ENCODE peak calls at places on chromosomes 3 and 15, in seven cellular contexts. H is prostate gland, X is astrocyte of the cerebellum, N is lower leg skin, O is retinal pigment epithelial cell, C is heart left ventricle, Z is IMR-90. P is an unnamed sample.

GRCh38 chr15:97196066-97197027 is 764.2 kb upstream of the ARRDC4 start:
- DNase-seq in H (no peak), X (no peak), N (no peak), O (no peak), C (no peak), Z (no peak), P (no peak)

GRCh38 chr15:97087337-97087736 is 756.8 kb downstream of the NR2F2 start:
- DNase-seq in H (no peak), X (no peak), N (no peak), O (no peak), C (no peak), Z (no peak), P (no peak)

GRCh38 chr15:78315686-78316085 is 16.3 kb upstream of the SKIC8 start:
- DNase-seq in H (no peak), X (no peak), N (no peak), O (no peak), C (peak; percentile 12), Z (no peak), P (no peak)

GRCh38 chr15:34514251-34514760 is 69.1 kb downstream of the GOLGA8B start:
- DNase-seq in H (peak; percentile 14), X (no peak), N (no peak), O (peak; percentile 2), C (peak; percentile 45), Z (no peak), P (no peak)

GRCh38 chr15:78109156-78109555 is 16.8 kb downstream of the SH2D7 start:
- DNase-seq in H (no peak), X (no peak), N (no peak), O (no peak), C (no peak), Z (no peak), P (no peak)

GRCh38 chr3:194134231-194134756 is 1.7 kb upstream of the HES1 start:
- DNase-seq in H (peak; percentile 63), X (no peak), N (peak; percentile 72), O (no peak), C (peak; percentile 83), Z (no peak), P (no peak)

GRCh38 chr15:89898628-89899302 is 5.0 kb upstream of the AP3S2 start:
- DNase-seq in H (peak; percentile 50), X (peak; percentile 26), N (no peak), O (no peak), C (no peak), Z (peak; percentile 47), P (no peak)

GRCh38 chr3:17714473-17714872 is 28.0 kb downstream of the TBC1D5 start:
- DNase-seq in H (no peak), X (no peak), N (no peak), O (no peak), C (no peak), Z (no peak), P (no peak)

GRCh38 chr15:49343546-49343945 is 79.5 kb upstream of the FGF7 start:
- DNase-seq in H (no peak), X (no peak), N (no peak), O (no peak), C (no peak), Z (no peak), P (no peak)

GRCh38 chr3:161296814-161297213 is 74.5 kb downstream of the SPTSSB start:
- DNase-seq in H (no peak), X (no peak), N (no peak), O (no peak), C (no peak), Z (no peak), P (no peak)

GRCh38 chr3:115819785-115820384 is 196.6 kb downstream of the GAP43 start:
- DNase-seq in H (peak; percentile 70), X (peak; percentile 90), N (peak; percentile 75), O (no peak), C (peak; percentile 51), Z (peak; percentile 90), P (peak; percentile 56)

GRCh38 chr15:51327081-51327480 is 11.3 kb downstream of the CYP19A1 start:
- DNase-seq in H (no peak), X (no peak), N (no peak), O (no peak), C (no peak), Z (no peak), P (no peak)

GRCh38 chr3:44624696-44625528 is at the start of gene ZNF197:
- DNase-seq in H (peak; percentile 71), X (peak; percentile 71), N (peak; percentile 85), O (peak; percentile 53), C (peak; percentile 92), Z (peak; percentile 90), P (peak; percentile 72)

GRCh38 chr3:30186741-30187219 is 419.6 kb upstream of the TGFBR2 start:
- DNase-seq in H (no peak), X (no peak), N (no peak), O (no peak), C (peak; percentile 40), Z (no peak), P (no peak)

GRCh38 chr3:3172627-3173026 is 6.9 kb downstream of the CRBN start:
- DNase-seq in H (no peak), X (no peak), N (no peak), O (no peak), C (no peak), Z (no peak), P (no peak)
- TF ChIP-seq CTCF in H (no peak), X (no peak), N (no peak), O (no peak), C (no peak), Z (no peak), P (no peak)

GRCh38 chr3:9809615-9810356 is at the start of gene TTLL3:
- DNase-seq in H (peak; percentile 54), X (no peak), N (peak; percentile 72), O (no peak), C (peak; percentile 79), Z (peak; percentile 36), P (no peak)

GRCh38 chr3:9810846-9811245 is 784 bp downstream of the TTLL3 start:
- DNase-seq in H (no peak), X (no peak), N (no peak), O (no peak), C (no peak), Z (no peak), P (no peak)

GRCh38 chr3:9809239-9809614 is 835 bp upstream of the TTLL3 start:
- DNase-seq in H (no peak), X (no peak), N (no peak), O (no peak), C (no peak), Z (no peak), P (no peak)

GRCh38 chr3:9808345-9809037 is 1.6 kb upstream of the TTLL3 start:
- DNase-seq in H (no peak), X (no peak), N (no peak), O (no peak), C (no peak), Z (peak; percentile 43), P (no peak)

DNA sequence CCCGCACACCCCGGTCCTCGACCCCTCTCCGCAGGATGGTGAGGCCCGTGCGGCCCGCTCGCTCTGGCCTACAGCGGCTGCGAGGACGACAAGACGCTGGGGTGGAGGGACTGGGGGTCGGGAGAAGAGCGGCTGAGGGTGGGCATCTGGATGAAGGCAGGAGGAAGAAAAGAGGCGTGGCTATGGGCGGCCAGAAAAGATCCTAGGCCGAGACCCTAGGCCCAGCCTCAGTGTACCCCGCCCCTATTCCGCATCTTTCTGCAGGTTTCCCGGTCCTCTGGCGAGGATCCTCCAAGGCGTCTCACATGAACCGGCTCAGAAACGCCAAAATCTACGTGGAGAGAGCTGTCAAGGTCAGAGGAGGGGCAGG is 280 bp downstream of the TTLL3 start:
- DNase-seq in H (no peak), X (no peak), N (no peak), O (no peak), C (no peak), Z (no peak), P (no peak)
- H3K4me3 ChIP-seq in H (peak overlapping the region; percentile 60), X (peak overlapping the region; percentile 47), N (peak overlapping the region; percentile 48), O (peak overlapping the region; percentile 57), C (peak overlapping the region; percentile 69), Z (peak overlapping the region; percentile 46), P (peak overlapping the region; percentile 62)

DNA sequence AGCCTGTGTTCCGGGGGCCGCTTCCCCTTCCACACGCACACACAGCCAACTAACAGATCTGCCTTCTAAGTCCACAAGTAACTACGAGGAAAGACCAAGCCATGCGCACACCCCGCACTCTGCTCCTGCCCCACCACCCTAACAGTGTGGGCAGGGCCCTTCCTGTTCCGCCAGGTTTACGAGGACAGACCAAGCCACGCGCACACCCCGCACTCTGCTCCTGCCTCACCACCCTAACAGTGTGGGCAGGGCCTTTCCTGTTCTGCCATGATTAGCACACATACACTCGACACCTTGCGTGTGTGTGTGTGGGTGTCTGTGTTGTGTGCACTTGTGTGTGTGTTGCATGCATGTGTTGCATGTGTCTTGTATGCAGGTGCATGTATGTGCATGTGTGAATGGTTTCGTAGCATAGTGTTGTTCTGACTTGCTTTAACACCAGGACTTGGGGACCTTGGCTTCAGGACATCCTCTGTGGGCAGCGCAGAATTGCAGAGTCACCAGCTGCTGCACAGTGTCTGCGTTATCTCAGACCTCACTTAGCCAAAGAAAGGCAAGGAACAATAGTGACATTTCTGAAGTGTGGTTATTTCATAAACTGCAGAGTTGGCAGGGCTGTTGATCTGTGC is 114.4 kb downstream of the CHSY1 start:
- DNase-seq in H (no peak), X (no peak), N (no peak), O (no peak), C (no peak), Z (no peak), P (no peak)
- TF ChIP-seq CTCF in H (no peak), X (no peak), N (no peak), O (no peak), C (no peak), Z (no peak), P (no peak)

GRCh38 chr15:60916674-60917468 is 312.2 kb downstream of the RORA start:
- DNase-seq in H (peak; percentile 79), X (peak; percentile 66), N (peak; percentile 89), O (no peak), C (peak; percentile 86), Z (peak; percentile 85), P (peak; percentile 52)

GRCh38 chr15:60914360-60914759 is 314.7 kb downstream of the RORA start:
- DNase-seq in H (peak; percentile 22), X (peak; percentile 40), N (no peak), O (no peak), C (no peak), Z (no peak), P (peak; percentile 83)

GRCh38 chr15:60916032-60916673 is 312.9 kb downstream of the RORA start:
- DNase-seq in H (no peak), X (no peak), N (no peak), O (no peak), C (no peak), Z (no peak), P (no peak)

GRCh38 chr15:60918234-60918964 is 310.7 kb downstream of the RORA start:
- DNase-seq in H (peak; percentile 41), X (no peak), N (no peak), O (no peak), C (no peak), Z (no peak), P (no peak)

DNA sequence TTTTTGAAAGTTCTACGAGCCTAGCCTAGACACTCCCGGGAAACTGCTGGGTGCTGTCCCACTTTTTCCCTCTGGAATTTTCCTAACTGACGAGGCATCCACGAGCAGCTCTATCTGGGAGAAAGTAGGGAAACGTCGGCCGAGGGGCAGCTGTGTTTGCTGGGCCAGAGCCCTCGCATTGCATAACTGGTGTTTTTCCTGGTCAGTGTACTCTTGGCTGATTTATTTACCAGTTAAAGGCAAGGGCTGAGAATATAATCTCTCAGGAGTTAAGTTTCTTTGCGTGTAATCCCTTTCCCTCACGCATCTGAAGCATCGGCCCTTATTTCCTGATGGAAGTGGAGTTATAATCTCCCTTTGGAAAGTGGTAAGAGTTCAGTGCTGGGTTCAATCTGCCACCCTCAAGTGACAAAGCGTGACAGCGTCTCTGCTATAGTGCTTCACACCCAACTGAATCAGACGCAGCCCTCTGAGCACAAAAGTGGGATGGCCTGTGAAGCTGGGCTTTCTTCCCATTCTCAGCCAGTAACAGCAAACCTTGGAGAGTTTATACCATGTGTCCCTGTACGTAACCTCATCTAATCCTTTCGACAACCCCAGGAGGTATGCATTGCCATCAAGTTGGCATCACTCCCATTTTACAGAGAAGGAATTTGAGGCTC is 311.5 kb downstream of the RORA start:
- DNase-seq in H (no peak), X (no peak), N (peak; percentile 55), O (peak; percentile 43), C (peak; percentile 63), Z (peak; percentile 18), P (no peak)
- H3K4me3 ChIP-seq in H (no peak overlapping the region), X (no peak overlapping the region), N (no peak overlapping the region), O (no peak overlapping the region), C (no peak overlapping the region), Z (no peak overlapping the region), P (no peak overlapping the region)